ENCODE peak calls at places on chromosomes 13 and 19, in four cellular contexts. D is body of pancreas; S is CD8-positive, alpha-beta T cell; V is NCI-H69. H is an unnamed sample.

GRCh38 chr19:57282011-57282636 is 1.8 kb downstream of the ZNF460 start:
- DNase-seq in D (no peak), V (no peak), S (no peak), H (no peak)

GRCh38 chr19:5957132-5957531 is 20.8 kb downstream of the RANBP3 start:
- DNase-seq in D (no peak), S (no peak), V (peak), H (no peak)

GRCh38 chr19:7789447-7789846 is 26.4 kb downstream of the CLEC4M start:
- DNase-seq in D (no peak), S (peak), V (peak), H (no peak)

GRCh38 chr19:33408538-33408937 is 35.0 kb downstream of the CEBPG start:
- DNase-seq in V (peak), D (no peak), S (no peak), H (no peak)

GRCh38 chr19:28710278-28710677 is 502.7 kb downstream of the UQCRFS1 start:
- DNase-seq in V (peak), D (no peak), S (no peak), H (no peak)

GRCh38 chr19:40270362-40271089 is 14.6 kb downstream of the AKT2 start:
- DNase-seq in V (peak), D (no peak), S (no peak), H (no peak)

GRCh38 chr13:65095697-65096096 is 2134.4 kb downstream of the PCDH9 start:
- DNase-seq in D (no peak), S (no peak), V (peak), H (no peak)

GRCh38 chr13:20772401-20773131 is 1.2 kb downstream of the EEF1AKMT1 start:
- DNase-seq in V (no peak), D (no peak), S (no peak), H (no peak)

GRCh38 chr19:29395712-29396414 is 129.9 kb upstream of the VSTM2B start:
- DNase-seq in V (no peak), S (no peak), D (no peak), H (no peak)

GRCh38 chr19:56538761-56539263 is at the start of gene ZFP28:
- DNase-seq in D (no peak), S (no peak), V (peak), H (peak)

GRCh38 chr13:73741111-73741510 is 393.1 kb downstream of the KLF12 start:
- DNase-seq in S (peak), V (no peak), D (no peak), H (no peak)

GRCh38 chr13:29961036-29961685 is 110.7 kb upstream of the UBL3 start:
- DNase-seq in V (no peak), D (no peak), S (no peak), H (no peak)

GRCh38 chr19:19642506-19643157 is 825 bp downstream of the GMIP start:
- DNase-seq in V (peak), S (peak), D (no peak), H (no peak)

GRCh38 chr13:45341799-45342584 is 1.0 kb upstream of the TPT1 start:
- DNase-seq in S (no peak), V (peak), D (peak), H (peak)

GRCh38 chr19:33256266-33256665 is 30.6 kb upstream of the SLC7A10 start:
- DNase-seq in S (no peak), V (no peak), D (no peak), H (no peak)

GRCh38 chr19:5057860-5058259 is 88.9 kb downstream of the KDM4B start:
- DNase-seq in V (peak), D (no peak), S (no peak), H (no peak)

GRCh38 chr13:26497991-26498423 is 59.5 kb upstream of the WASF3 start:
- DNase-seq in D (no peak), V (no peak), S (no peak), H (peak)

GRCh38 chr13:91894311-91894710 is 495.9 kb downstream of the GPC5 start:
- DNase-seq in D (no peak), V (peak), S (no peak), H (no peak)

GRCh38 chr13:51637852-51638496 is 53.7 kb downstream of the WDFY2 start:
- DNase-seq in D (no peak), S (no peak), V (no peak), H (no peak)

GRCh38 chr13:26585136-26585535 is 27.7 kb downstream of the WASF3 start:
- DNase-seq in V (peak), D (no peak), S (no peak), H (no peak)

GRCh38 chr19:46890423-46891170 is 29.8 kb downstream of the ARHGAP35 start:
- DNase-seq in S (no peak), V (peak), D (peak), H (peak)

GRCh38 chr19:1624458-1624857 is 19.2 kb upstream of the UQCR11 start:
- DNase-seq in S (peak), V (peak), D (peak), H (no peak)

GRCh38 chr13:24063281-24063851 is 97.2 kb upstream of the SPATA13 start:
- DNase-seq in D (no peak), S (no peak), V (no peak), H (no peak)

GRCh38 chr13:99968521-99969367 is 2.8 kb downstream of the ZIC5 start:
- DNase-seq in V (peak), D (no peak), S (no peak), H (no peak)

GRCh38 chr13:111037838-111038397 is 77.2 kb upstream of the ARHGEF7 start:
- DNase-seq in V (no peak), S (no peak), D (no peak), H (no peak)

GRCh38 chr13:114077938-114078335 is 54.5 kb downstream of the RASA3 start:
- DNase-seq in D (no peak), S (no peak), V (peak), H (no peak)

GRCh38 chr19:38774181-38774950 is 1.0 kb upstream of the LGALS7 start:
- DNase-seq in S (no peak), V (no peak), D (no peak), H (no peak)

GRCh38 chr19:12766051-12766521 is 9.3 kb downstream of the HOOK2 start:
- DNase-seq in S (peak), V (peak), D (peak), H (no peak)

GRCh38 chr19:56705939-56706338 is 34.4 kb upstream of the ZNF835 start:
- DNase-seq in V (no peak), S (no peak), D (no peak), H (no peak)

GRCh38 chr19:4095488-4095844 is 28.5 kb downstream of the MAP2K2 start:
- DNase-seq in V (no peak), S (no peak), D (no peak), H (no peak)

GRCh38 chr13:109271555-109271954 is 514.8 kb downstream of the IRS2 start:
- DNase-seq in D (no peak), S (no peak), V (no peak), H (no peak)

GRCh38 chr19:1098177-1099051 is 3.2 kb upstream of the POLR2E start:
- DNase-seq in D (no peak), V (peak), S (no peak), H (no peak)

GRCh38 chr13:28131646-28132045 is 6.7 kb upstream of the PAN3 start:
- DNase-seq in D (no peak), V (no peak), S (no peak), H (no peak)

H was measured in GM04503.